ENCODE peak calls at places on chromosomes 11 and 22, in six cellular contexts. J is GM19239; E is testis; R is stimulated activated CD8-positive, alpha-beta memory T cell treated with anti-CD3 and anti-CD28 coated beads, Interleukin-7, amount 100 ng/mL, for 1 hour; M is Karpas-422; Q is nephron progenitor cell. A is an unnamed sample.

GRCh38 chr22:19877626-19878339 is 23.1 kb upstream of the GNB1L start:
- DNase-seq in M (no peak), Q (no peak), R (no peak), E (no peak), J (no peak), A (no peak)

GRCh38 chr22:36610567-36610966 is 81.6 kb upstream of the EIF3D start:
- DNase-seq in J (no peak), E (no peak), Q (no peak), M (no peak), R (no peak), A (no peak)

GRCh38 chr11:60847906-60848305 is 6.0 kb downstream of the CCDC86 start:
- DNase-seq in Q (no peak), J (no peak), R (no peak), M (no peak), E (no peak), A (no peak)

GRCh38 chr22:36334081-36334831 is 53.5 kb downstream of the MYH9 start:
- DNase-seq in J (no peak), E (no peak), M (no peak), R (no peak), Q (no peak), A (no peak)

GRCh38 chr11:102010776-102011500 is 36.3 kb upstream of the CFAP300 start:
- DNase-seq in Q (peak; percentile 42), M (no peak), R (no peak), E (peak; percentile 48), J (no peak), A (no peak)

GRCh38 chr11:19786644-19787043 is 74.0 kb downstream of the NAV2 start:
- DNase-seq in Q (no peak), J (no peak), M (no peak), R (no peak), E (no peak), A (no peak)

GRCh38 chr11:18612394-18612793 is 12.8 kb downstream of the MISFA start:
- DNase-seq in M (no peak), Q (no peak), E (no peak), J (no peak), R (no peak), A (no peak)

GRCh38 chr11:47980907-47981621 is 705 bp downstream of the PTPRJ start:
- DNase-seq in R (no peak), Q (peak; percentile 74), E (peak; percentile 28), M (peak; percentile 75), J (no peak), A (no peak)

GRCh38 chr11:120129570-120129969 is 8.3 kb downstream of the TRIM29 start:
- DNase-seq in M (no peak), E (no peak), Q (no peak), R (no peak), J (no peak), A (no peak)

GRCh38 chr11:61554172-61554988 is 26.5 kb downstream of the SYT7 start:
- DNase-seq in J (no peak), R (no peak), M (no peak), Q (no peak), E (no peak), A (no peak)

GRCh38 chr11:72591785-72592490 is 82.3 kb downstream of the PDE2A start:
- DNase-seq in R (peak; percentile 9), M (peak; percentile 46), Q (no peak), J (no peak), E (no peak), A (no peak)

GRCh38 chr11:62855571-62856332 is 16.4 kb upstream of the WDR74 start:
- DNase-seq in Q (peak; percentile 98), J (peak; percentile 65), E (peak; percentile 95), R (peak; percentile 98), M (peak; percentile 99), A (peak; percentile 91)

GRCh38 chr11:130435671-130436070 is 7.3 kb upstream of the ADAMTS8 start:
- DNase-seq in Q (no peak), J (no peak), M (no peak), E (no peak), R (no peak), A (no peak)

GRCh38 chr11:76918941-76919386 is 58.2 kb downstream of the ACER3 start:
- DNase-seq in Q (no peak), J (no peak), R (no peak), E (no peak), M (peak; percentile 73), A (no peak)

GRCh38 chr11:122179966-122180365 is 64.0 kb upstream of the BLID start:
- DNase-seq in M (no peak), R (no peak), E (no peak), Q (no peak), J (no peak), A (no peak)

GRCh38 chr11:122101625-122102291 is 14.3 kb downstream of the BLID start:
- DNase-seq in Q (peak; percentile 55), E (peak; percentile 87), M (no peak), J (no peak), R (no peak), A (no peak)

GRCh38 chr11:100338144-100338840 is 348.8 kb upstream of the ARHGAP42 start:
- DNase-seq in M (no peak), J (no peak), Q (no peak), E (no peak), R (no peak), A (no peak)

GRCh38 chr11:94760296-94760695 is 7.9 kb upstream of the AMOTL1 start:
- DNase-seq in R (no peak), M (no peak), Q (no peak), E (no peak), J (no peak), A (no peak)

GRCh38 chr11:95715777-95716241 is 73.8 kb downstream of the FAM76B start:
- DNase-seq in M (no peak), J (peak; percentile 12), R (no peak), E (no peak), Q (no peak), A (no peak)

GRCh38 chr11:80980221-80980620 is 1539.4 kb upstream of the TENM4 start:
- DNase-seq in Q (no peak), M (no peak), R (no peak), J (no peak), E (no peak), A (no peak)

GRCh38 chr11:7677071-7677470 is 3.8 kb upstream of the CYB5R2 start:
- DNase-seq in R (no peak), M (no peak), Q (no peak), J (no peak), E (no peak), A (no peak)